ENCODE peak calls at places on chromosomes 7 and 10, in six cellular contexts. One of them, this sample, is unnamed.

GRCh38 chr7:75534727-75535307 is 42.7 kb downstream of the SPDYE5 start:
- DNase-seq in HepG2: no peak
- DNase-seq in GM12878: peak
- DNase-seq in H1: no peak
- DNase-seq in GM12892: peak
- DNase-seq in K562: peak
- DNase-seq in this sample: peak

GRCh38 chr10:124183617-124184016 is 90.2 kb upstream of the CHST15 start:
- DNase-seq in HepG2: no peak
- DNase-seq in GM12878: no peak
- DNase-seq in H1: no peak
- DNase-seq in GM12892: no peak
- DNase-seq in K562: no peak
- DNase-seq in this sample: no peak

GRCh38 chr10:48470893-48471805 is 133.7 kb downstream of the ARHGAP22 start:
- DNase-seq in HepG2: no peak
- DNase-seq in GM12878: no peak
- DNase-seq in H1: no peak
- DNase-seq in GM12892: no peak
- DNase-seq in K562: peak
- DNase-seq in this sample: no peak

GRCh38 chr7:125480762-125481161 is 551.1 kb upstream of the POT1 start:
- DNase-seq in HepG2: no peak
- DNase-seq in GM12878: no peak
- DNase-seq in H1: no peak
- DNase-seq in GM12892: no peak
- DNase-seq in K562: no peak
- DNase-seq in this sample: no peak

GRCh38 chr10:112981553-112981952 is 31.5 kb downstream of the TCF7L2 start:
- DNase-seq in HepG2: no peak
- DNase-seq in GM12878: peak
- DNase-seq in H1: no peak
- DNase-seq in GM12892: no peak
- DNase-seq in K562: no peak
- DNase-seq in this sample: peak

GRCh38 chr10:54880943-54881342 is 79.9 kb upstream of the PCDH15 start:
- DNase-seq in HepG2: no peak
- DNase-seq in GM12878: no peak
- DNase-seq in H1: no peak
- DNase-seq in GM12892: no peak
- DNase-seq in K562: no peak
- DNase-seq in this sample: no peak

GRCh38 chr10:110919349-110919931 is at the start of gene SHOC2:
- DNase-seq in HepG2: no peak
- DNase-seq in GM12878: no peak
- DNase-seq in H1: no peak
- DNase-seq in GM12892: peak
- DNase-seq in K562: peak
- DNase-seq in this sample: peak

GRCh38 chr10:44975487-44976331 is 2.9 kb downstream of the DEPP1 start:
- DNase-seq in HepG2: peak
- DNase-seq in GM12878: no peak
- DNase-seq in H1: no peak
- DNase-seq in GM12892: no peak
- DNase-seq in K562: peak
- DNase-seq in this sample: no peak

GRCh38 chr10:30058111-30058510 is 1.3 kb downstream of the JCAD start:
- DNase-seq in HepG2: no peak
- DNase-seq in GM12878: no peak
- DNase-seq in H1: no peak
- DNase-seq in GM12892: no peak
- DNase-seq in K562: no peak
- DNase-seq in this sample: no peak

GRCh38 chr10:29067161-29067560 is 221.7 kb upstream of the LYZL1 start:
- DNase-seq in HepG2: no peak
- DNase-seq in GM12878: no peak
- DNase-seq in H1: no peak
- DNase-seq in GM12892: no peak
- DNase-seq in K562: no peak
- DNase-seq in this sample: no peak

GRCh38 chr10:132623996-132624846 is 86.6 kb downstream of the INPP5A start:
- DNase-seq in HepG2: no peak
- DNase-seq in GM12878: no peak
- DNase-seq in H1: no peak
- DNase-seq in GM12892: no peak
- DNase-seq in K562: no peak
- DNase-seq in this sample: no peak

GRCh38 chr10:132626761-132627735 is 89.5 kb downstream of the INPP5A start:
- DNase-seq in HepG2: no peak
- DNase-seq in GM12878: no peak
- DNase-seq in H1: no peak
- DNase-seq in GM12892: no peak
- DNase-seq in K562: no peak
- DNase-seq in this sample: no peak

GRCh38 chr10:132627736-132628512 is 90.3 kb downstream of the INPP5A start:
- DNase-seq in HepG2: no peak
- DNase-seq in GM12878: no peak
- DNase-seq in H1: no peak
- DNase-seq in GM12892: no peak
- DNase-seq in K562: peak
- DNase-seq in this sample: no peak

GRCh38 chr10:132626019-132626760 is 88.6 kb downstream of the INPP5A start:
- DNase-seq in HepG2: no peak
- DNase-seq in GM12878: no peak
- DNase-seq in H1: no peak
- DNase-seq in GM12892: no peak
- DNase-seq in K562: no peak
- DNase-seq in this sample: no peak

DNA sequence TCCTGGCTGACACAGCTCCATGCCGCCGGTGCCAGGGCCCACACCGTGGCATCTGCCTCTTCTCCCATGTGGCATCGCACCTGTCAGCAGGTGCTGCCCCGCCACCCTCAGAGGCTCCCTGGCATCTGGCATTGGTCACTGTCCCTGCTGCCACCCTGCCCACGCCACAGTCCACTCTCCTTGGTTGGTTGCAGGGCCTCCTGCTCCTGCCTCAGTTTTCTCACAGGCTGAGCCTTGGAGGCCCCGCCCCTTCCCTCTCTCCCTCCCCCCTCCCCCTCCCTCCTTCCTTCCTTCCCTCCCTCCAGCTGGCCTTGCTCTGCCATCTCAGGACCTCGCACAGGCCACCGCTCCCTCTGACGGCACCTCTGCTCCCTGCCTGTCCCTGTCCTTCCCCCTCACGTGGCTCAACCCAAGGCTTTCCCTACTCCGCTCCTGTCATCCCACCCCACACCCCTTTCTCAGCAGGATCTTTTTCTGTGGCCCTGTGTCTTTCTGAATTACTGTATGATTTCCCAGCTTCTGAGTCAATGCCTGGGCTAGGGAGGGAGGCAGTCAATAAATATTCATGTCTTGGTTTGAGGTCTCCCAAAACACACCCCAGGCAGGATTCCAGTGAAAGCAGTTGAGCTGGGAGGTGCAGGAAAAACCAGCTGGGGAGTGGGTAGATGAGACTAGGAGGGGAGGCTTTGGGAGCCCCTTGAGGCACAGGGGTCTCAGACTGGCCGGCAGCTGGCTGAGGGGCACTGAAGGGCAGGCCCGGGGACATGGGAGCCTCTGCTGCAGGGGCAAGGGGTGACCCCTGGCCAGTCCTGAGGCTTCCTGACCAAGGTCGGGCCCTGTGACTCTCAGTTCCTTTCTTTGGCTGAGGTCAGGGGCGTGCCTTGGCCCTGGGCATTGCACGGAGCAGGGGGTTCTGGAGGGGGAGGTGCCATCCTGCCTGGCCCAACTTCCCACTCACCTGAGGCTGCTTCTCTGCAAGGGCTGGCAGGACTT is 87.6 kb downstream of the INPP5A start:
- DNase-seq in HepG2: no peak
- DNase-seq in GM12878: no peak
- DNase-seq in H1: no peak
- DNase-seq in GM12892: no peak
- DNase-seq in K562: no peak
- DNase-seq in this sample: no peak
- TF ChIP-seq TAF1 in HepG2: no peak
- TF ChIP-seq TAF1 in GM12878: no peak
- TF ChIP-seq TAF1 in H1: no peak
- TF ChIP-seq TAF1 in GM12892: no peak
- TF ChIP-seq TAF1 in K562: no peak
- TF ChIP-seq TAF1 in this sample: no peak

GRCh38 chr7:18976715-18977466 is 140.5 kb downstream of the TWIST1 start:
- DNase-seq in HepG2: no peak
- DNase-seq in GM12878: no peak
- DNase-seq in H1: no peak
- DNase-seq in GM12892: no peak
- DNase-seq in K562: no peak
- DNase-seq in this sample: no peak
- TF ChIP-seq POLR2A in HepG2: no peak
- TF ChIP-seq POLR2A in GM12878: no peak
- TF ChIP-seq POLR2A in H1: no peak
- TF ChIP-seq POLR2A in GM12892: no peak
- TF ChIP-seq POLR2A in K562: no peak
- TF ChIP-seq POLR2A in this sample: no peak

GRCh38 chr10:125284875-125285597 is 124.7 kb upstream of the CTBP2 start:
- DNase-seq in HepG2: no peak
- DNase-seq in GM12878: no peak
- DNase-seq in H1: no peak
- DNase-seq in GM12892: no peak
- DNase-seq in K562: peak
- DNase-seq in this sample: no peak
- TF ChIP-seq POLR2AphosphoS5 in HepG2: no peak
- TF ChIP-seq POLR2AphosphoS5 in GM12878: no peak
- TF ChIP-seq POLR2AphosphoS5 in H1: no peak
- TF ChIP-seq POLR2AphosphoS5 in GM12892: no peak
- TF ChIP-seq POLR2AphosphoS5 in K562: no peak
- TF ChIP-seq POLR2AphosphoS5 in this sample: no peak

GRCh38 chr10:79275105-79275430 is 72.2 kb upstream of the PPIF start:
- DNase-seq in HepG2: no peak
- DNase-seq in GM12878: no peak
- DNase-seq in H1: no peak
- DNase-seq in GM12892: no peak
- DNase-seq in K562: no peak
- DNase-seq in this sample: no peak

GRCh38 chr10:79273603-79274002 is 73.7 kb upstream of the PPIF start:
- DNase-seq in HepG2: no peak
- DNase-seq in GM12878: no peak
- DNase-seq in H1: no peak
- DNase-seq in GM12892: no peak
- DNase-seq in K562: no peak
- DNase-seq in this sample: no peak

GRCh38 chr10:79272353-79272752 is 74.9 kb upstream of the PPIF start:
- DNase-seq in HepG2: no peak
- DNase-seq in GM12878: no peak
- DNase-seq in H1: no peak
- DNase-seq in GM12892: no peak
- DNase-seq in K562: no peak
- DNase-seq in this sample: no peak

GRCh38 chr10:79275431-79275851 is 71.8 kb upstream of the PPIF start:
- DNase-seq in HepG2: no peak
- DNase-seq in GM12878: no peak
- DNase-seq in H1: no peak
- DNase-seq in GM12892: no peak
- DNase-seq in K562: no peak
- DNase-seq in this sample: no peak

DNA sequence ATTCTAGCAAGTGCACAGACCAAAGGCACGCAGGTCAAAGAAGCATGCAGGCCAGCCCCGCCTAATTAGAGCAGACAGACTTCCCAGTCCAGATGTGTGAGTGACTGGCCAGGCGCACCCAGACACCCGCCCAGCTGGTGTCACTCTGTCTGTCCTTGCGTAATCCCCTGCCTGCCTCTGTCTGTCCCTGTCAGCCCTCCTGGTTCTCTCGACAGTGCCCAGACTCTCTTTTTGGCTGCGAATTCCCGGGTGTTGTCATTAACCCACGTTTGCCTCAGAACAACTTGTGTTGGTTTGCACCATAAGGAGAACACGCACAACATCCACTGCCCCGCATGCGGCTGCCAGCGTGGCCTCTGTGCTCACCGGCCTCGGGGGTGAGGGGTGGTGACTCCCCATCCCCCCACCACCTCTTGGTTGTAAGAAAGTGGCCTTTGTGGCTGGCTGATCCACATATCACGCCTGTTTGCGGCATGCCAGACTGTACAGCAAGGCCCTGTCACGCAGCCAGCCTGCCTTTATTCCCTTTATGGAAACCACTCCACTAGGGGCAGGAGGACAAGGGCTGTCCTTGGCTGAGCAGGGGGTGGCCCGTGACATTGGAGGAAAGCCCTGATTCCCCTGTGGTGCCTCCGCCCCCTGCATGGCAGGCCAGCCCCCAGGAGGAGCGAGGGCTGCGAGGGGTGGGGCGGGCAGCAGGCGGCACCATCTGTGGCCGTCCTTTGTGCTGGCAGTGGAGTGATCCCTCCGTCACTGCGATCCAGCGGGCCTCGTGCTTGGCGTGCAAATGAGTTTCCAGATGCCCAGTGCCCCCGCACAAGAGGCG is 72.8 kb upstream of the PPIF start:
- DNase-seq in HepG2: no peak
- DNase-seq in GM12878: no peak
- DNase-seq in H1: no peak
- DNase-seq in GM12892: no peak
- DNase-seq in K562: no peak
- DNase-seq in this sample: no peak
- TF ChIP-seq TAF1 in HepG2: no peak
- TF ChIP-seq TAF1 in GM12878: no peak
- TF ChIP-seq TAF1 in H1: no peak
- TF ChIP-seq TAF1 in GM12892: no peak
- TF ChIP-seq TAF1 in K562: no peak
- TF ChIP-seq TAF1 in this sample: no peak

GRCh38 chr7:100640438-100641410 is 628 bp downstream of the TFR2 start:
- DNase-seq in HepG2: no peak
- DNase-seq in GM12878: no peak
- DNase-seq in H1: no peak
- DNase-seq in GM12892: no peak
- DNase-seq in K562: peak
- DNase-seq in this sample: no peak
- TF ChIP-seq POLR2A in HepG2: no peak
- TF ChIP-seq POLR2A in GM12878: no peak
- TF ChIP-seq POLR2A in H1: no peak
- TF ChIP-seq POLR2A in GM12892: no peak
- TF ChIP-seq POLR2A in K562: peak
- TF ChIP-seq POLR2A in this sample: no peak

This sample was measured in GM12891.